ENCODE peak calls at places on chromosomes 5 and 9, in eight cellular contexts. C is endothelial cell, D is glutamatergic neuron, Y is fibroblast of the aortic adventitia, R is neural crest cell, N is B cell, L is adrenal gland, E is AG10803. P is an unnamed sample.

GRCh38 chr9:19552693-19553092 is 143.9 kb downstream of the ACER2 start:
- DNase-seq in C (no peak), D (no peak), Y (no peak), R (no peak), N (no peak), L (no peak), E (no peak), P (no peak)

GRCh38 chr5:16970260-16970659 is 34.2 kb upstream of the MYO10 start:
- DNase-seq in C (no peak), D (no peak), Y (no peak), R (no peak), N (no peak), L (no peak), E (no peak), P (no peak)

GRCh38 chr5:150700298-150700599 is 613 bp downstream of the RBM22 start:
- DNase-seq in C (no peak), D (no peak), Y (no peak), R (no peak), N (no peak), L (no peak), E (no peak), P (no peak)

GRCh38 chr5:42993516-42994284 is 46.4 kb downstream of the ANXA2R start:
- DNase-seq in C (no peak), D (no peak), Y (peak), R (no peak), N (peak), L (peak), E (peak), P (no peak)

GRCh38 chr5:123422433-123423277 is 548 bp downstream of the CEP120 start:
- DNase-seq in C (no peak), D (no peak), Y (peak), R (no peak), N (peak), L (peak), E (peak), P (no peak)

GRCh38 chr5:1312993-1313833 is 18.3 kb upstream of the TERT start:
- DNase-seq in C (peak), D (no peak), Y (no peak), R (no peak), N (peak), L (no peak), E (no peak), P (peak)

GRCh38 chr9:128683340-128684064 is 5.5 kb upstream of the SET start:
- DNase-seq in C (no peak), D (peak), Y (peak), R (peak), N (peak), L (peak), E (peak), P (peak)

GRCh38 chr5:168315991-168316578 is 24.6 kb downstream of the WWC1 start:
- DNase-seq in C (no peak), D (no peak), Y (no peak), R (no peak), N (no peak), L (no peak), E (no peak), P (no peak)

GRCh38 chr5:122921826-122922225 is 76.4 kb downstream of the SNX24 start:
- DNase-seq in C (no peak), D (no peak), Y (no peak), R (no peak), N (no peak), L (no peak), E (peak), P (no peak)

GRCh38 chr9:93217706-93218105 is 33.8 kb downstream of the WNK2 start:
- DNase-seq in C (no peak), D (peak), Y (no peak), R (no peak), N (no peak), L (no peak), E (no peak), P (no peak)

GRCh38 chr9:88852794-88853193 is 138.5 kb upstream of the S1PR3 start:
- DNase-seq in C (no peak), D (no peak), Y (peak), R (peak), N (no peak), L (peak), E (peak), P (no peak)

GRCh38 chr5:142065273-142065672 is 43.3 kb upstream of the NDFIP1 start:
- DNase-seq in C (peak), D (peak), Y (no peak), R (peak), N (no peak), L (no peak), E (peak), P (peak)

GRCh38 chr5:74516217-74516636 is 124.3 kb downstream of the ENC1 start:
- DNase-seq in C (no peak), D (no peak), Y (peak), R (no peak), N (no peak), L (no peak), E (peak), P (no peak)

GRCh38 chr5:67976812-67977455 is 238.6 kb upstream of the PIK3R1 start:
- DNase-seq in C (no peak), D (no peak), Y (no peak), R (no peak), N (no peak), L (no peak), E (peak), P (no peak)

GRCh38 chr9:116928884-116929283 is 241.8 kb downstream of the TRIM32 start:
- DNase-seq in C (no peak), D (no peak), Y (no peak), R (no peak), N (no peak), L (no peak), E (no peak), P (no peak)

GRCh38 chr9:13270734-13271133 is 8.8 kb downstream of the MPDZ start:
- DNase-seq in C (no peak), D (no peak), Y (no peak), R (no peak), N (no peak), L (no peak), E (no peak), P (no peak)

GRCh38 chr9:125890793-125891192 is 143.6 kb downstream of the PBX3 start:
- DNase-seq in C (no peak), D (no peak), Y (peak), R (no peak), N (no peak), L (no peak), E (no peak), P (no peak)

GRCh38 chr5:172902497-172903472 is 56.4 kb upstream of the RPL26L1 start:
- DNase-seq in C (peak), D (peak), Y (peak), R (peak), N (no peak), L (peak), E (peak), P (peak)

GRCh38 chr5:163190283-163190682 is 247.1 kb upstream of the CCNG1 start:
- DNase-seq in C (no peak), D (no peak), Y (no peak), R (no peak), N (no peak), L (no peak), E (no peak), P (no peak)

GRCh38 chr5:55864606-55865541 is 13.7 kb downstream of the IL31RA start:
- DNase-seq in C (no peak), D (no peak), Y (no peak), R (no peak), N (no peak), L (no peak), E (no peak), P (no peak)

GRCh38 chr5:44388504-44389409 is 463 bp downstream of the FGF10 start:
- DNase-seq in C (peak), D (peak), Y (peak), R (peak), N (no peak), L (peak), E (peak), P (peak)

GRCh38 chr5:923473-923873 is 30.8 kb downstream of the TRIP13 start:
- DNase-seq in C (peak), D (peak), Y (peak), R (peak), N (peak), L (peak), E (peak), P (peak)

GRCh38 chr5:84378420-84378819 is 6.3 kb downstream of the EDIL3 start:
- DNase-seq in C (no peak), D (no peak), Y (peak), R (no peak), N (no peak), L (no peak), E (peak), P (no peak)

GRCh38 chr5:96567188-96567587 is 95.0 kb upstream of the CAST start:
- DNase-seq in C (no peak), D (no peak), Y (peak), R (no peak), N (no peak), L (no peak), E (peak), P (no peak)

GRCh38 chr5:173328896-173329369 is 719 bp upstream of the STC2 start:
- DNase-seq in C (no peak), D (no peak), Y (peak), R (no peak), N (no peak), L (no peak), E (peak), P (peak)

GRCh38 chr9:8078641-8079140 is 279.1 kb upstream of the DMAC1 start:
- DNase-seq in C (no peak), D (no peak), Y (no peak), R (no peak), N (no peak), L (no peak), E (no peak), P (no peak)

GRCh38 chr5:36177715-36178556 is 26.0 kb downstream of the SKP2 start:
- DNase-seq in C (no peak), D (no peak), Y (peak), R (no peak), N (no peak), L (peak), E (peak), P (no peak)

GRCh38 chr9:136693490-136694162 is 6.4 kb upstream of the AGPAT2 start:
- DNase-seq in C (no peak), D (no peak), Y (no peak), R (no peak), N (no peak), L (peak), E (no peak), P (no peak)

GRCh38 chr9:121362813-121363585 is 7.1 kb downstream of the STOM start:
- DNase-seq in C (no peak), D (no peak), Y (peak), R (no peak), N (no peak), L (peak), E (peak), P (no peak)

GRCh38 chr5:5021436-5021835 is 118.7 kb upstream of the ADAMTS16 start:
- DNase-seq in C (no peak), D (no peak), Y (no peak), R (no peak), N (no peak), L (no peak), E (no peak), P (no peak)

GRCh38 chr5:177545487-177546261 is 8.7 kb downstream of the FAM193B start:
- DNase-seq in C (no peak), D (no peak), Y (peak), R (no peak), N (no peak), L (peak), E (peak), P (no peak)

GRCh38 chr9:121651295-121652036 is at the start of gene DAB2IP:
- DNase-seq in C (peak), D (peak), Y (no peak), R (peak), N (no peak), L (peak), E (peak), P (peak)

GRCh38 chr9:99807276-99807852 is 14.3 kb upstream of the NR4A3 start:
- DNase-seq in C (peak), D (peak), Y (peak), R (peak), N (peak), L (peak), E (peak), P (peak)

GRCh38 chr9:137672907-137673791 is 54.3 kb downstream of the EHMT1 start:
- DNase-seq in C (no peak), D (no peak), Y (peak), R (no peak), N (peak), L (peak), E (peak), P (no peak)

GRCh38 chr5:66520854-66521253 is 75.3 kb upstream of the MAST4 start:
- DNase-seq in C (no peak), D (no peak), Y (no peak), R (no peak), N (no peak), L (no peak), E (no peak), P (no peak)
- TF ChIP-seq CTCF in C (no peak), D (no peak), Y (no peak), R (no peak), N (no peak), L (no peak), E (no peak), P (no peak)

GRCh38 chr5:61407706-61408105 is 75.6 kb downstream of the ZSWIM6 start:
- DNase-seq in C (no peak), D (no peak), Y (no peak), R (no peak), N (no peak), L (no peak), E (no peak), P (no peak)

GRCh38 chr5:61402970-61403369 is 70.9 kb downstream of the ZSWIM6 start:
- DNase-seq in C (no peak), D (no peak), Y (no peak), R (no peak), N (no peak), L (no peak), E (peak), P (no peak)

GRCh38 chr5:61409568-61409967 is 77.5 kb downstream of the ZSWIM6 start:
- DNase-seq in C (no peak), D (no peak), Y (peak), R (no peak), N (no peak), L (peak), E (peak), P (no peak)

GRCh38 chr5:61412344-61412743 is 80.3 kb downstream of the ZSWIM6 start:
- DNase-seq in C (no peak), D (no peak), Y (no peak), R (no peak), N (no peak), L (no peak), E (no peak), P (no peak)

DNA sequence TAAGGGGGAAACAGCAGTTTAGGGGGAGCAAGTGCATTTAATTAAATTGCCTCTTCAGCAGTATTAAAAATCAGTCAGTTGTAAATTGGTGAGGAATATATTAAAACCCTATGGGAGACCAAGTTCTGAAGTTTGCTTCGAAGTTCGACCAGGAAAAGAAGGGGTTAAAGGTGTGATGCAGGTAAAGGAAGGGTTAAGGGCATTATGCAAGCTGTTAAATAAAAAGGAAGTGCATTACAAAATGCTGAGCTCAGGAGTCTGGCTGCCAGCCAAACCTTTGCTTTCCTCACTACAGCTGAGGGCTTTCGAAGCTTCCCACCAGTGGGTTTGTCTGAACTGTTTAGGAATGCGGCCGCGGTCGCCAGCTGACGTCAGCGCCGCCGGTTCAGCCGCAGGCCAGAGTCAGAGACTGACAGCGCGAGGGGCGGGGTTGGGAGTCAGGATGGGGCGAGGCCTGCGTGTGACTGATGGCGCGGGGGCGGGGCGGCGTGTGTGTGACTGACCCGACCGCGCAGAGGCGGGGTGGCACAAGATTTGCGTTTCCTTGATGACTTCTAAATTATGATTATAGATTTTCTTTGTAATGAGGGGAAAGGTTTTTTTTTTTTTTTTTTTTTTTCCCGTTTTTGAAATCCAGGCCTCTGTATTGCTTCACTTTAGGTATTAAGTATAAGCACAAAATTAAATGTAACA is 76.6 kb downstream of the ZSWIM6 start:
- DNase-seq in C (peak), D (peak), Y (peak), R (peak), N (peak), L (peak), E (peak), P (peak)
- TF ChIP-seq CTCF in C (no peak), D (no peak), Y (no peak), R (no peak), N (no peak), L (no peak), E (no peak), P (no peak)

GRCh38 chr9:33264473-33265177 is at the start of the genes BAG1 and CHMP5:
- DNase-seq in C (peak), D (peak), Y (peak), R (peak), N (peak), L (peak), E (peak), P (peak)
- TF ChIP-seq CTCF in C (peak), D (peak), Y (peak), R (peak), N (peak), L (peak), E (peak), P (peak)

GRCh38 chr9:86944974-86945867 is 2.1 kb downstream of the GAS1 start:
- DNase-seq in C (peak), D (no peak), Y (peak), R (peak), N (peak), L (peak), E (peak), P (peak)
- TF ChIP-seq CTCF in C (no peak), D (no peak), Y (no peak), R (no peak), N (no peak), L (no peak), E (no peak), P (no peak)